ENCODE peak calls at places on chromosomes 1 and 21, in ten cellular contexts. J is uterus, G is AG04450, M is fibroblast of the aortic adventitia, I is tibial artery, S is tibial nerve, B is astrocyte of the spinal cord, N is fibroblast of lung, Q is breast epithelium, X is AG09309. K is an unnamed sample.

GRCh38 chr1:221987860-221988520 is 246.1 kb upstream of the DUSP10 start:
- DNase-seq in J (no peak), G (peak), M (peak), I (no peak), S (no peak), B (peak), N (peak), Q (no peak), X (no peak), K (no peak)

GRCh38 chr1:64766385-64766784 is 21.5 kb downstream of the RAVER2 start:
- DNase-seq in J (no peak), G (no peak), M (no peak), I (no peak), S (no peak), B (no peak), N (no peak), Q (no peak), X (no peak), K (no peak)

GRCh38 chr1:221435510-221435909 is 306.4 kb downstream of the DUSP10 start:
- DNase-seq in J (no peak), G (peak), M (peak), I (no peak), S (no peak), B (peak), N (peak), Q (no peak), X (no peak), K (no peak)

GRCh38 chr21:36209626-36210171 is 53.1 kb downstream of the DOP1B start:
- DNase-seq in J (no peak), G (peak), M (peak), I (no peak), S (no peak), B (peak), N (peak), Q (no peak), X (peak), K (no peak)

GRCh38 chr1:182350839-182351238 is 40.8 kb downstream of the GLUL start:
- DNase-seq in J (no peak), G (no peak), M (no peak), I (no peak), S (no peak), B (no peak), N (no peak), Q (no peak), X (no peak), K (no peak)

GRCh38 chr1:164588388-164589341 is 29.7 kb downstream of the PBX1 start:
- DNase-seq in J (peak), G (peak), M (peak), I (peak), S (no peak), B (peak), N (peak), Q (peak), X (no peak), K (peak)

GRCh38 chr1:193183019-193183643 is 3.3 kb downstream of the B3GALT2 start:
- DNase-seq in J (no peak), G (peak), M (peak), I (no peak), S (no peak), B (peak), N (peak), Q (no peak), X (no peak), K (no peak)

GRCh38 chr1:227869851-227870305 is 54.4 kb downstream of the PRSS38 start:
- DNase-seq in J (no peak), G (no peak), M (peak), I (no peak), S (no peak), B (no peak), N (no peak), Q (no peak), X (no peak), K (no peak)

GRCh38 chr1:173506437-173506836 is 29.3 kb downstream of the PRDX6 start:
- DNase-seq in J (no peak), G (no peak), M (no peak), I (no peak), S (no peak), B (no peak), N (no peak), Q (no peak), X (no peak), K (peak)

GRCh38 chr1:99650021-99650420 is 4.1 kb downstream of the PALMD start:
- DNase-seq in J (no peak), G (no peak), M (no peak), I (no peak), S (no peak), B (no peak), N (no peak), Q (peak), X (no peak), K (no peak)

GRCh38 chr1:179369751-179370341 is 4.1 kb downstream of the AXDND1 start:
- DNase-seq in J (no peak), G (peak), M (peak), I (no peak), S (no peak), B (peak), N (peak), Q (no peak), X (peak), K (peak)

GRCh38 chr1:30778156-30778978 is 20.8 kb upstream of the LAPTM5 start:
- DNase-seq in J (no peak), G (no peak), M (peak), I (no peak), S (no peak), B (peak), N (peak), Q (no peak), X (peak), K (peak)

GRCh38 chr21:45217010-45217409 is 70.7 kb downstream of the POFUT2 start:
- DNase-seq in J (no peak), G (no peak), M (no peak), I (no peak), S (no peak), B (no peak), N (no peak), Q (no peak), X (no peak), K (no peak)

GRCh38 chr1:28751315-28752056 is 14.7 kb downstream of the YTHDF2 start:
- DNase-seq in J (no peak), G (no peak), M (peak), I (no peak), S (no peak), B (peak), N (peak), Q (no peak), X (peak), K (no peak)

GRCh38 chr1:156618853-156619581 is at the start of gene HAPLN2:
- DNase-seq in J (no peak), G (no peak), M (no peak), I (no peak), S (no peak), B (no peak), N (no peak), Q (no peak), X (no peak), K (no peak)

GRCh38 chr1:175188936-175189335 is 3.6 kb downstream of the KIAA0040 start:
- DNase-seq in J (no peak), G (no peak), M (no peak), I (no peak), S (no peak), B (no peak), N (no peak), Q (no peak), X (no peak), K (no peak)

GRCh38 chr1:180927841-180928240 is 15.1 kb downstream of the KIAA1614 start:
- DNase-seq in J (no peak), G (no peak), M (no peak), I (no peak), S (no peak), B (no peak), N (no peak), Q (no peak), X (no peak), K (no peak)

DNA sequence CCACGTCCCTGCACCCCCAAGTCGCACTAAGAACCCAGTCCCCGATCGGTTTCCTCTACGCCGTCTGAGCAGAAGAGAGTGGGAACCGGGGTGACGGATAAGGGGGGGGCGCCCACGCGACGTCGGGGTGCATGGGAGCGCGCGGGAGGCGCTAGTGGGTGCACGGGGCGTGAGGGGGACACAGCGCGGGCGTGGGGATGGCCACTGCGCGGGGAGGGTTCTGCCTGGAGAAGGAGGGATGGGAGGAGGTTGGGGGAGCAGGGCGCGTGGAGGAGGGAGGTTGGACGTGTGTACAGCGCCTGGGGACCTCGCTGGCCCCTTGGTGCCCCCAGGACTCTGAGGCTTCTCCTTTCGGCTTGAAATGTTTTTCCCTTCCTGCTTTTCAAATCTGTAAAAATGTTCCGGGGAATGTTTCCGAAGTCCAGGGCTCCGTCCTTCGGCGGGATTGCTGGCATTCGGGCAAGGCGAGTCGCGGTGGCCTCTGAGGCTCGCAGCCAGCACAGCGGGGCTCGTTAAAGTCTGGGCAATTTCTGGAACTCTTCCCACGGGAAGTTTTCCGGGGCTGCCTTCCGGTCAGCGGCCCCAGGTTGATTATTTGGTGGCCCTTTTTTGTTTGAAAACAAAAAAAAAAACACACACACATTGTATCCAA is 13.1 kb downstream of the RNF220 start:
- DNase-seq in J (no peak), G (no peak), M (no peak), I (no peak), S (no peak), B (no peak), N (no peak), Q (no peak), X (no peak), K (peak)
- H3K4me3 ChIP-seq in J (no peak), G (no peak), M (no peak), I (peak), S (peak), B (no peak), N (no peak), Q (peak), X (no peak), K (peak)

GRCh38 chr1:166947398-166948043 is 27.8 kb downstream of the ILDR2 start:
- DNase-seq in J (peak), G (no peak), M (peak), I (peak), S (peak), B (peak), N (peak), Q (peak), X (no peak), K (peak)
- H3K4me3 ChIP-seq in J (peak), G (peak), M (peak), I (peak), S (peak), B (peak), N (no peak), Q (peak), X (peak), K (no peak)

GRCh38 chr1:33085332-33085731 is 4.4 kb downstream of the AZIN2 start:
- DNase-seq in J (no peak), G (no peak), M (no peak), I (no peak), S (no peak), B (no peak), N (no peak), Q (peak), X (no peak), K (no peak)

GRCh38 chr1:33080885-33081553 is at the start of gene AZIN2:
- DNase-seq in J (peak), G (peak), M (peak), I (peak), S (peak), B (peak), N (peak), Q (peak), X (peak), K (peak)

GRCh38 chr1:33080373-33080772 is 580 bp upstream of the AZIN2 start:
- DNase-seq in J (no peak), G (no peak), M (no peak), I (no peak), S (no peak), B (no peak), N (no peak), Q (no peak), X (no peak), K (no peak)

GRCh38 chr1:33081554-33082305 is 777 bp downstream of the AZIN2 start:
- DNase-seq in J (peak), G (no peak), M (no peak), I (no peak), S (no peak), B (no peak), N (no peak), Q (no peak), X (no peak), K (no peak)

GRCh38 chr1:33082575-33083112 is 1.7 kb downstream of the AZIN2 start:
- DNase-seq in J (no peak), G (no peak), M (no peak), I (no peak), S (no peak), B (no peak), N (no peak), Q (no peak), X (no peak), K (no peak)
- H3K4me3 ChIP-seq in J (no peak), G (peak), M (no peak), I (no peak), S (no peak), B (peak), N (no peak), Q (no peak), X (no peak), K (no peak)

GRCh38 chr21:42068592-42068991 is 2.5 kb upstream of the UMODL1 start:
- DNase-seq in J (no peak), G (no peak), M (no peak), I (no peak), S (no peak), B (no peak), N (no peak), Q (no peak), X (no peak), K (no peak)
- H3K4me3 ChIP-seq in J (no peak), G (no peak), M (no peak), I (no peak), S (no peak), B (no peak), N (no peak), Q (no peak), X (no peak), K (no peak)

GRCh38 chr1:165847486-165847885 is 20.1 kb downstream of the UCK2 start:
- DNase-seq in J (no peak), G (no peak), M (no peak), I (no peak), S (no peak), B (no peak), N (no peak), Q (no peak), X (no peak), K (no peak)
- H3K4me3 ChIP-seq in J (no peak), G (no peak), M (no peak), I (no peak), S (no peak), B (no peak), N (no peak), Q (no peak), X (no peak), K (no peak)

GRCh38 chr1:205769641-205770365 is 5.5 kb downstream of the RAB29 start:
- DNase-seq in J (no peak), G (no peak), M (no peak), I (no peak), S (no peak), B (no peak), N (peak), Q (no peak), X (no peak), K (no peak)

GRCh38 chr1:205767248-205767647 is 8.0 kb downstream of the RAB29 start:
- DNase-seq in J (no peak), G (no peak), M (no peak), I (no peak), S (no peak), B (no peak), N (no peak), Q (no peak), X (no peak), K (no peak)

GRCh38 chr1:205772607-205773032 is 2.7 kb downstream of the RAB29 start:
- DNase-seq in J (no peak), G (no peak), M (no peak), I (no peak), S (no peak), B (no peak), N (no peak), Q (no peak), X (no peak), K (no peak)

GRCh38 chr1:205774277-205775014 is 836 bp downstream of the RAB29 start:
- DNase-seq in J (peak), G (no peak), M (no peak), I (peak), S (no peak), B (no peak), N (peak), Q (no peak), X (no peak), K (no peak)

DNA sequence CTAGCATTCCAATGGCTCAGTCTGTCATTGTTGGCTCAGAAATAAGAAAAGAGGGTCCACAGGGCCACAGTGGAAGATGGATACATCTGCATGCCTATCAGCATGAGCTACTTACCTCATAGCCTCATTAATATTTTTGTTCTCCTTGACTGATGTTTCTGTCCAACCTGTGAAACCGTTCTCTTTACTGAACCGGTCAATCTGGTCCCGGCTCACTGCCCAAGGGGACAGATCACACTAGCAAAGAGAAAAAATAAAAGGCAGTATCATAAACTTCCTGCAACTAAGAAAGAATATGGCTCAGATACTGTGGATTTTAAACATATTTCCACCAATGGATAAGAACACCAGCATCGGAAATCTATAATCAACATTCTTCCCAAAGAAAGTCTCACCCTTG is 4.7 kb downstream of the RAB29 start:
- DNase-seq in J (no peak), G (no peak), M (no peak), I (no peak), S (no peak), B (no peak), N (no peak), Q (peak), X (no peak), K (no peak)
- H3K4me3 ChIP-seq in J (no peak), G (no peak), M (no peak), I (no peak), S (no peak), B (no peak), N (no peak), Q (no peak), X (no peak), K (no peak)

GRCh38 chr1:26124433-26125318 is 13.1 kb downstream of the PDIK1L start:
- DNase-seq in J (no peak), G (no peak), M (no peak), I (no peak), S (no peak), B (no peak), N (no peak), Q (no peak), X (no peak), K (no peak)

GRCh38 chr1:26126321-26127084 is 14.9 kb downstream of the PDIK1L start:
- DNase-seq in J (no peak), G (no peak), M (peak), I (no peak), S (no peak), B (peak), N (peak), Q (peak), X (no peak), K (no peak)

GRCh38 chr1:26127235-26128163 is 15.9 kb downstream of the PDIK1L start:
- DNase-seq in J (no peak), G (no peak), M (no peak), I (no peak), S (no peak), B (no peak), N (no peak), Q (no peak), X (no peak), K (no peak)

GRCh38 chr1:26125382-26125781 is 13.8 kb downstream of the PDIK1L start:
- DNase-seq in J (no peak), G (no peak), M (no peak), I (no peak), S (no peak), B (no peak), N (no peak), Q (no peak), X (no peak), K (no peak)

DNA sequence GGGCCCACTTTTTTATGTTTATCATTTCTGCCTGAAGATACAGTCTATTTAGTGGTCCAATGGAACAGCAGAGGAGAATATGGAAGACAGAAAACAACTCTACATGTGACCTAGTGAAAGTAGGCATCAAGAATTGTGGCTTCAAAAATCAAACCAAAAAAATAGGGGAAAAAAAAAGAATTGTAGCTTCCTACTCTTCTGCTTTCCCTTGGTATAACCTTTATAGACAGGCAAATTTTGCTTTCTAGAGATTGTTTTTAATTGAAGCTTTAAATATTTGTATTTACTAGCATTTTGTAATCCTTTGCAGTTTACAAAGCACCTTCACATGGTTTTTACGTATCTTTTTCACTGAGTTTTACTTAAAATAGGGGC is 14.3 kb downstream of the PDIK1L start:
- DNase-seq in J (no peak), G (no peak), M (no peak), I (no peak), S (no peak), B (no peak), N (no peak), Q (no peak), X (no peak), K (no peak)
- H3K4me3 ChIP-seq in J (no peak), G (no peak), M (no peak), I (no peak), S (no peak), B (no peak), N (no peak), Q (no peak), X (no peak), K (no peak)

GRCh38 chr1:229579101-229579651 is 20.7 kb upstream of the ABCB10 start:
- DNase-seq in J (peak), G (no peak), M (peak), I (peak), S (no peak), B (peak), N (peak), Q (peak), X (no peak), K (no peak)
- H3K4me3 ChIP-seq in J (no peak), G (no peak), M (peak), I (peak), S (peak), B (no peak), N (no peak), Q (peak), X (no peak), K (no peak)

K was measured in pancreas.